ENCODE peak calls at places on chromosomes 3 and 15, in seven cellular contexts. M is HCT116, R is HepG2, Z is A549, N is WTC11, D is endothelial cell of umbilical vein, H is SK-N-SH. I is an unnamed sample.

GRCh38 chr15:92091155-92091734 is 237.7 kb downstream of the SLCO3A1 start:
- DNase-seq in H (peak), R (peak), M (peak), N (peak), Z (peak), D (peak), I (peak)

GRCh38 chr15:57429098-57429497 is 52.8 kb downstream of the CGNL1 start:
- DNase-seq in R (no peak), M (no peak), N (no peak), H (no peak), Z (no peak), D (no peak), I (no peak)

GRCh38 chr3:45273681-45274515 is 47.8 kb upstream of the TMEM158 start:
- DNase-seq in Z (peak), N (no peak), R (no peak), H (no peak), M (no peak), D (no peak), I (peak)

GRCh38 chr3:124791142-124791541 is 60.9 kb downstream of the UMPS start:
- DNase-seq in R (no peak), M (no peak), Z (no peak), N (no peak), H (no peak), D (no peak), I (no peak)

GRCh38 chr15:49155834-49156627 is 632 bp upstream of the COPS2 start:
- DNase-seq in D (peak), R (peak), M (no peak), Z (no peak), H (peak), N (no peak), I (peak)

GRCh38 chr3:143476965-143477640 is 357.5 kb downstream of the CHST2 start:
- DNase-seq in H (no peak), R (no peak), N (no peak), M (no peak), D (no peak), Z (no peak), I (peak)

GRCh38 chr3:190807719-190808375 is 54.6 kb downstream of the GMNC start:
- DNase-seq in H (no peak), D (no peak), M (no peak), N (no peak), Z (no peak), R (peak), I (no peak)

GRCh38 chr3:126474498-126475410 is 937 bp downstream of the ZXDC start:
- DNase-seq in R (no peak), D (peak), H (peak), N (peak), M (peak), Z (peak), I (peak)

GRCh38 chr3:186417791-186418190 is 55.8 kb upstream of the DGKG start:
- DNase-seq in Z (peak), D (no peak), H (no peak), R (no peak), M (no peak), N (no peak), I (peak)

GRCh38 chr3:97680210-97680609 is 84.3 kb upstream of the ARL6 start:
- DNase-seq in H (no peak), M (no peak), Z (no peak), N (no peak), R (no peak), D (no peak), I (no peak)

GRCh38 chr3:46087871-46088270 is 60.6 kb upstream of the XCR1 start:
- DNase-seq in D (no peak), N (no peak), R (no peak), H (no peak), M (no peak), Z (peak), I (peak)

GRCh38 chr3:65778966-65779365 is 259.8 kb downstream of the MAGI1 start:
- DNase-seq in Z (no peak), D (no peak), N (no peak), M (no peak), H (no peak), R (no peak), I (no peak)

GRCh38 chr3:65776494-65776893 is 262.2 kb downstream of the MAGI1 start:
- DNase-seq in R (no peak), M (no peak), D (no peak), H (peak), N (no peak), Z (no peak), I (no peak)

GRCh38 chr3:65777050-65777449 is 261.7 kb downstream of the MAGI1 start:
- DNase-seq in Z (no peak), M (no peak), N (no peak), H (no peak), R (no peak), D (no peak), I (no peak)

GRCh38 chr3:65783117-65783516 is 255.6 kb downstream of the MAGI1 start:
- DNase-seq in R (no peak), H (no peak), Z (no peak), N (no peak), D (no peak), M (no peak), I (no peak)

GRCh38 chr3:65779393-65779792 is 259.3 kb downstream of the MAGI1 start:
- DNase-seq in H (no peak), M (no peak), R (no peak), N (no peak), D (no peak), Z (no peak), I (no peak)
- TF ChIP-seq MAX in H (no peak), M (no peak), R (no peak), N (no peak), D (no peak), Z (no peak), I (no peak)

DNA sequence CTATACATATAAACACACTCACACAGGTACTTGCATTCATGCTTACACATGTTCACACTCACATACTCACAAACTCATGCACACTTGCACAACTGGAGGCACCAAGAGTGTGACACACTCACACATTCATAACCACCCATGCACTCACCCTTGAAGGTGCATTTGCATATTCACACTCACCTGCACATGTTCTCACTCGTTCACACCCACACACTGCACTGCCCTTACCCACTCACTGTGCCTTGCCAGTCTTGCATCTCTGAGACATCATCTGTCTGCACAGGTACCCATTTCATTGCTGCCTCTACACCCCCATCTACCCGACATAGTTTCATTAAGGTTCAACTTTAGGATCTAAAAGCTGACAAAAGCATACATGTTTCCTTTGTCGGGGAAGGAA is 95.8 kb downstream of the OSBPL10 start:
- DNase-seq in N (no peak), D (no peak), R (no peak), H (no peak), Z (no peak), M (no peak), I (no peak)
- TF ChIP-seq MAX in N (no peak), D (no peak), R (no peak), H (no peak), Z (no peak), M (no peak), I (no peak)

DNA sequence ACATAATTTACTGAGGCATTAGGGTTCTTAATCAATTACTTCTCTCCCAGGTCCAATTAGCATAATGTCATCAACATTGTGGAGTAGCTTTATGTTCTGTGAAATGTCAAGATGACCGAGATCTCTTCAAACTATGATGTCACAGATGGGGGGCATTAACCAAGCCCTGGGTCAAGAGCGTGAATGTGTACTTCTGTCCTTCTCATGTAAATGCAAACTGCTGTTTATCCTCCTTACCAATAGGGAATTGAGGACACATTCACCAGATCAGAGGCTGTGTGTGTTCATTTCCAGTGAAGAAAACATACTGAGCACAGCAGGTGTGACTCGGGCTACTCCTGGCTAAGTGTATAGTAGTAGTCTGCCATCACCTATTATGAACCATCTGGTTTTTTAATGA is 177.9 kb downstream of the MINAR1 start:
- DNase-seq in R (no peak), M (no peak), N (no peak), D (no peak), Z (no peak), H (no peak), I (no peak)
- TF ChIP-seq MAX in R (no peak), M (no peak), N (no peak), D (no peak), Z (no peak), H (no peak), I (no peak)

DNA sequence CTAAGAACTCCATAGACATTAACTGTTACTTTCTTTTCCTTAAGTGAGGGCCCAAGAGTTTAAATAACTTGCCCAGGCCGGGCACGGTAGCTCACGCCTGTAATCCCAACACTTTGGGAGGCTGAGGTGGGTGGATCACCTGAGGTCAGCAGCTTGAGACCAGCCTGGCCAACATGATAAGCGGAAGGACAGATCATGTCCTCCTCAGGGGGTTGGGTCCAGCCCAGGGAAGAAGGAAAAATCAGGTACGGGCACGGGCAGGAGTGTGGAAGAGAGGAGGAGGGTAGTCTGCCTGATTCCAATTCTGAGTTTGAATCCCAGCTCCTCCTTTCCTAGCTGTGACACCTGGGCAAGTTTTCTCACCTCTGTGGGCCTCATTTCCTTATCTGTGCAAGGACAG is 118.8 kb downstream of the ANP32A start:
- DNase-seq in D (no peak), R (no peak), N (no peak), H (no peak), M (no peak), Z (no peak), I (no peak)
- TF ChIP-seq MAX in D (no peak), R (no peak), N (no peak), H (no peak), M (no peak), Z (no peak), I (no peak)

GRCh38 chr3:49205154-49205788 is 33.9 kb downstream of the KLHDC8B start:
- DNase-seq in R (no peak), Z (no peak), M (no peak), D (no peak), N (no peak), H (no peak), I (no peak)

GRCh38 chr3:49198161-49198560 is 26.8 kb downstream of the KLHDC8B start:
- DNase-seq in D (no peak), H (no peak), N (no peak), Z (no peak), R (no peak), M (no peak), I (no peak)

GRCh38 chr3:49198611-49199230 is 27.3 kb downstream of the KLHDC8B start:
- DNase-seq in Z (no peak), H (no peak), R (no peak), D (no peak), M (no peak), N (no peak), I (no peak)

GRCh38 chr3:49199244-49199899 is 28.0 kb downstream of the KLHDC8B start:
- DNase-seq in H (peak), N (peak), M (no peak), Z (no peak), D (peak), R (no peak), I (no peak)

GRCh38 chr3:49199900-49200281 is 28.5 kb downstream of the KLHDC8B start:
- DNase-seq in R (no peak), M (no peak), Z (no peak), H (no peak), D (no peak), N (no peak), I (no peak)
- TF ChIP-seq MAX in R (no peak), M (no peak), Z (no peak), H (no peak), D (no peak), N (no peak), I (no peak)

DNA sequence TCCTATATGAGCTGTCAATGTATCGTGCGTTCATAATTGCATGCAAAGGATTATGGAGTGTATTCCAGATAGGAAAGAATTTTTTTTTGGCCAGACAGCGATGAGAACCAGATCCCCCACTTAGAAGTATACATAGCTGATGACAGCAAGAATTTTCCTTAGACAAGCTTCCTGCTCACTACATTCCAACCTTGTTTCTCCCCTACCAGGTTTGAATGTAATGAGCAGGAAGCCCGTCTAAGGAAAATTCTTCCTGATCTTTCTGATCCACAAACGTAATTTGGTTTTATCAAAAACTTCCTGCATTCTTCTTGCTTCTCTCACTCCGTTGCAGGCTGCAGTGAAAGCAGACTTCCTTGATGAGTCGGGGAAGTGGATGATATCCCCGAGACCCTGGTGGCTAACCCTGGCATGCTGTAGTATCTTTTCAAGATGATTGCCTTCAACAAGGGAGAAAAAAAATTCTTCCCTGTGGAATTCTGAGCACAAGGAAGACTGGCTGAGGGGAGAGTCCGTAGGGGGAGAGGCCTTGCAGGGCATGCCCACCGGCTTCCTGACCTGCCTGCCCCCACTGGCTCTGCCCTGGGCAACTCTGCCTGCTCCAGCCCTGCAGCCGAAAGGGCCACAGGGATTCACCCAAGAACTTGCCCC is 243.1 kb downstream of the TLE3 start:
- DNase-seq in R (no peak), Z (peak), N (no peak), M (no peak), D (peak), H (peak), I (no peak)
- TF ChIP-seq MAX in R (no peak), Z (no peak), N (no peak), M (no peak), D (no peak), H (peak), I (no peak)

GRCh38 chr3:132730891-132731580 is 8.8 kb upstream of the NPHP3 start:
- DNase-seq in M (no peak), N (no peak), D (peak), R (peak), Z (peak), H (peak), I (peak)

GRCh38 chr3:132722165-132723023 is at the start of gene NPHP3:
- DNase-seq in Z (peak), D (peak), N (peak), M (peak), H (peak), R (peak), I (peak)

GRCh38 chr3:132723551-132723950 is 1.3 kb upstream of the NPHP3 start:
- DNase-seq in M (no peak), D (no peak), R (no peak), N (no peak), H (no peak), Z (no peak), I (no peak)

GRCh38 chr3:132723024-132723462 is 834 bp upstream of the NPHP3 start:
- DNase-seq in Z (no peak), M (no peak), D (no peak), R (no peak), N (no peak), H (no peak), I (no peak)

GRCh38 chr3:132726341-132726823 is 4.2 kb upstream of the NPHP3 start:
- DNase-seq in H (peak), D (peak), M (no peak), N (no peak), Z (peak), R (peak), I (peak)
- TF ChIP-seq MAX in H (no peak), D (no peak), M (no peak), N (no peak), Z (no peak), R (no peak), I (no peak)

GRCh38 chr15:59327942-59328341 is 44.7 kb downstream of the MYO1E start:
- DNase-seq in D (no peak), Z (no peak), M (no peak), H (no peak), R (no peak), N (no peak), I (peak)

GRCh38 chr15:59329091-59329490 is 43.6 kb downstream of the MYO1E start:
- DNase-seq in H (no peak), Z (no peak), D (no peak), M (no peak), N (no peak), R (no peak), I (no peak)

GRCh38 chr15:59332009-59332408 is 40.7 kb downstream of the MYO1E start:
- DNase-seq in M (no peak), Z (no peak), D (no peak), N (no peak), H (no peak), R (no peak), I (no peak)

GRCh38 chr15:59330649-59331048 is 42.0 kb downstream of the MYO1E start:
- DNase-seq in M (no peak), R (peak), H (no peak), Z (no peak), D (no peak), N (no peak), I (no peak)

GRCh38 chr15:59329570-59330350 is 42.9 kb downstream of the MYO1E start:
- DNase-seq in M (peak), H (no peak), R (peak), D (no peak), N (no peak), Z (peak), I (no peak)
- TF ChIP-seq MAX in M (no peak), H (no peak), R (no peak), D (no peak), N (no peak), Z (peak), I (no peak)

GRCh38 chr15:73767794-73768501 is 14.8 kb upstream of the INSYN1 start:
- DNase-seq in N (peak), Z (no peak), H (no peak), R (no peak), D (no peak), M (no peak), I (no peak)
- TF ChIP-seq MAX in N (no peak), Z (no peak), H (no peak), R (no peak), D (no peak), M (no peak), I (no peak)

GRCh38 chr15:82393671-82394070 is 35.9 kb upstream of the GOLGA6L9 start:
- DNase-seq in M (no peak), Z (no peak), R (no peak), D (no peak), H (no peak), N (no peak), I (no peak)
- TF ChIP-seq MAX in M (no peak), Z (no peak), R (no peak), D (no peak), H (no peak), N (no peak), I (no peak)

I was measured in NB4.